ENCODE peak calls at places on chromosomes 13 and 19, in seven cellular contexts. One of them, this sample, is unnamed.

GRCh38 chr19:29263305-29264080 is 50.5 kb upstream of the UQCRFS1 start:
- DNase-seq in WTC11: peak
- DNase-seq in AG09319: no peak
- DNase-seq in GM13977: peak
- DNase-seq in HCT116: no peak
- DNase-seq in activated B cell treated with CpG ODN at 0.5 μM for 24 hours: no peak
- DNase-seq in stomach: peak
- DNase-seq in this sample: no peak

GRCh38 chr19:1575323-1576241 is 7.5 kb upstream of the MEX3D start:
- DNase-seq in AG09319: no peak
- DNase-seq in stomach: no peak
- DNase-seq in HCT116: no peak
- DNase-seq in GM13977: no peak
- DNase-seq in activated B cell treated with CpG ODN at 0.5 μM for 24 hours: no peak
- DNase-seq in WTC11: no peak
- DNase-seq in this sample: no peak

GRCh38 chr13:18995259-18995873 is 186.3 kb downstream of the TUBA3C start:
- DNase-seq in GM13977: no peak
- DNase-seq in AG09319: no peak
- DNase-seq in HCT116: no peak
- DNase-seq in stomach: peak
- DNase-seq in activated B cell treated with CpG ODN at 0.5 μM for 24 hours: no peak
- DNase-seq in WTC11: no peak
- DNase-seq in this sample: no peak

GRCh38 chr19:42115219-42115618 is 17.0 kb downstream of the POU2F2 start:
- DNase-seq in WTC11: no peak
- DNase-seq in HCT116: no peak
- DNase-seq in GM13977: no peak
- DNase-seq in stomach: no peak
- DNase-seq in AG09319: no peak
- DNase-seq in activated B cell treated with CpG ODN at 0.5 μM for 24 hours: no peak
- DNase-seq in this sample: no peak

GRCh38 chr13:27923794-27924528 is 4.2 kb downstream of the PDX1 start:
- DNase-seq in stomach: no peak
- DNase-seq in WTC11: peak
- DNase-seq in GM13977: peak
- DNase-seq in AG09319: no peak
- DNase-seq in activated B cell treated with CpG ODN at 0.5 μM for 24 hours: no peak
- DNase-seq in HCT116: no peak
- DNase-seq in this sample: no peak

GRCh38 chr13:43939149-43939548 is 59.4 kb downstream of the LACC1 start:
- DNase-seq in WTC11: no peak
- DNase-seq in activated B cell treated with CpG ODN at 0.5 μM for 24 hours: no peak
- DNase-seq in HCT116: no peak
- DNase-seq in AG09319: no peak
- DNase-seq in stomach: peak
- DNase-seq in GM13977: no peak
- DNase-seq in this sample: no peak

GRCh38 chr13:113413898-113414282 is 39.4 kb downstream of the ADPRHL1 start:
- DNase-seq in stomach: peak
- DNase-seq in activated B cell treated with CpG ODN at 0.5 μM for 24 hours: no peak
- DNase-seq in AG09319: no peak
- DNase-seq in WTC11: no peak
- DNase-seq in HCT116: no peak
- DNase-seq in GM13977: no peak
- DNase-seq in this sample: no peak

GRCh38 chr13:48551329-48551728 is 18.4 kb upstream of the RCBTB2 start:
- DNase-seq in WTC11: no peak
- DNase-seq in AG09319: no peak
- DNase-seq in HCT116: no peak
- DNase-seq in activated B cell treated with CpG ODN at 0.5 μM for 24 hours: no peak
- DNase-seq in stomach: no peak
- DNase-seq in GM13977: no peak
- DNase-seq in this sample: no peak

GRCh38 chr13:99960663-99961440 is 10.7 kb downstream of the ZIC5 start:
- DNase-seq in GM13977: no peak
- DNase-seq in stomach: peak
- DNase-seq in WTC11: no peak
- DNase-seq in activated B cell treated with CpG ODN at 0.5 μM for 24 hours: no peak
- DNase-seq in AG09319: no peak
- DNase-seq in HCT116: no peak
- DNase-seq in this sample: peak

GRCh38 chr13:99958402-99959126 is 13.0 kb downstream of the ZIC5 start:
- DNase-seq in activated B cell treated with CpG ODN at 0.5 μM for 24 hours: no peak
- DNase-seq in stomach: peak
- DNase-seq in HCT116: no peak
- DNase-seq in WTC11: peak
- DNase-seq in AG09319: no peak
- DNase-seq in GM13977: no peak
- DNase-seq in this sample: no peak

GRCh38 chr13:99959127-99959529 is 12.4 kb downstream of the ZIC5 start:
- DNase-seq in stomach: peak
- DNase-seq in activated B cell treated with CpG ODN at 0.5 μM for 24 hours: no peak
- DNase-seq in GM13977: no peak
- DNase-seq in HCT116: no peak
- DNase-seq in WTC11: no peak
- DNase-seq in AG09319: no peak
- DNase-seq in this sample: no peak

GRCh38 chr13:99961634-99962033 is 9.9 kb downstream of the ZIC5 start:
- DNase-seq in activated B cell treated with CpG ODN at 0.5 μM for 24 hours: no peak
- DNase-seq in AG09319: no peak
- DNase-seq in stomach: peak
- DNase-seq in GM13977: no peak
- DNase-seq in HCT116: no peak
- DNase-seq in WTC11: no peak
- DNase-seq in this sample: no peak

DNA sequence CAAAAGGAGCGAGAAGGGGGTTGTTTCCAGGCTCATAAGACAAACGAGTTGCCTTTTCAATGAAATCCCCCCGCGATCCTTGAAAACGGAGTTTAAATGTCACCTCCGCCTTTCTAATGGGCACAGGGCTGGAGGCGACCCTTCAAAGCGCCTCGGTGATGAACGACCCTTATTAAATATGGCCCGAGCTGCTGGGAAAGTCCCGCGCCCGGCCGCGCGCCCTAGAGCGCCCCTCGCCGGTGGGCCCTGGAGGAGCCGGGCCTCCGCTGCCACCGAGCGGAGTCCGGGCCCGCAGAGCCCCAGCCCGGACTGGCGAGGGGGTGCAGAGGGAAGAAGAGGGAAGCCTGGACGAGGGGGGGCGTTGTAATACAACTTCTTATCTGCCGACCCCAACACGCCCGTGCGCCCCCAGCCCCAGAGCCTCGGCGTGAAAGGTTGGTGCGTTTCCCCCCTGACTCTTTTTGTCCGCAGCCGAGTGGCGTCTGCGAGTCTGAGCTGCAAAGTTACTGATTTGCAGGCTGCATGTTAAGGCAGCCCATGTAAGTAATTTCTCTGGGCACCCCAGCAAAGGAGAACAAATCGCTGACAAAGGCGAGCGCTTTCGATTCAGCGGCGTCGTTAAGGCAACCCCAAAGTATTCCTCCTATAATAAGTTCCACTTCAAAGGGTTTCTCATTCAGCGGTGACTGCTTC is 11.9 kb downstream of the ZIC5 start:
- DNase-seq in stomach: peak
- DNase-seq in WTC11: peak
- DNase-seq in activated B cell treated with CpG ODN at 0.5 μM for 24 hours: no peak
- DNase-seq in HCT116: no peak
- DNase-seq in GM13977: no peak
- DNase-seq in AG09319: no peak
- DNase-seq in this sample: no peak
- TF ChIP-seq CTCF in stomach: no peak
- TF ChIP-seq CTCF in WTC11: no peak
- TF ChIP-seq CTCF in activated B cell treated with CpG ODN at 0.5 μM for 24 hours: no peak
- TF ChIP-seq CTCF in HCT116: no peak
- TF ChIP-seq CTCF in GM13977: peak
- TF ChIP-seq CTCF in AG09319: no peak
- TF ChIP-seq CTCF in this sample: peak

DNA sequence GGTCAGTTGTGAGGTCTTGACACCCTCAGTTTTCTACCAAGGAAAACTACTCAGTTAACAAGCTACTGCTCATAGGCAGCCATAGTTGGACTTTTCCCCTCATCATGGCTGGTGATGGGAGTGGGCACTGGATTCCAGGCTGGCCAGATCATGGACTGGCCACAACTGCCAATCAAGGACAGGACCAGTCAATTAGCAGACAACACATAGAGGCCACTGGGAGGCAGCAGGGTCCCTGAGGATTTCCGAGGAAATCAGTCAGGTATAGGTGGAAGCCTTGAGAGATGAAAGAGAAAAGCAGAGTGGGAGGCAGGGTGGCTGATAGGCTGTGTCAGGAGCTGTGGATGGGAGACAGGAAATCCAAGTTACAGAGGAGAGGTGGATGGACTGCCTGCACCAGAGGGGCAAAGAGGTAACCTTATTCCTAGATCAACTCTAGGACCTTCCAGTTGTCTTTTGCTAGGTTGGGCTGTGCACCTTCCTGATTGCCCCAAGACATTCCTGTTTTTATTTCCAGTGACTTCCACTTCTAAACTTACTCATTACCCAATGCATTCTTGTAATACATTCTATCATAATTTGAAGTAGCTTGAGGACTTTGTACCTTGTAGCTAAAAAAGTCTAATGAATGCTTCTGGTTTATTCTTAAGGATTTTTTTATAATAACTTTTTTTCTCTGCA is 361.8 kb downstream of the KCNRG start:
- DNase-seq in activated B cell treated with CpG ODN at 0.5 μM for 24 hours: no peak
- DNase-seq in AG09319: no peak
- DNase-seq in WTC11: peak
- DNase-seq in GM13977: no peak
- DNase-seq in stomach: no peak
- DNase-seq in HCT116: no peak
- DNase-seq in this sample: no peak
- TF ChIP-seq CTCF in activated B cell treated with CpG ODN at 0.5 μM for 24 hours: no peak
- TF ChIP-seq CTCF in AG09319: no peak
- TF ChIP-seq CTCF in WTC11: no peak
- TF ChIP-seq CTCF in GM13977: no peak
- TF ChIP-seq CTCF in stomach: no peak
- TF ChIP-seq CTCF in HCT116: no peak
- TF ChIP-seq CTCF in this sample: no peak

GRCh38 chr19:11363881-11364280 is 8.6 kb downstream of the PLPPR2 start:
- DNase-seq in stomach: no peak
- DNase-seq in AG09319: no peak
- DNase-seq in WTC11: no peak
- DNase-seq in HCT116: no peak
- DNase-seq in GM13977: no peak
- DNase-seq in activated B cell treated with CpG ODN at 0.5 μM for 24 hours: no peak
- DNase-seq in this sample: no peak

GRCh38 chr19:11361771-11362731 is 6.8 kb downstream of the PLPPR2 start:
- DNase-seq in stomach: no peak
- DNase-seq in AG09319: no peak
- DNase-seq in WTC11: peak
- DNase-seq in activated B cell treated with CpG ODN at 0.5 μM for 24 hours: no peak
- DNase-seq in HCT116: no peak
- DNase-seq in GM13977: no peak
- DNase-seq in this sample: no peak

GRCh38 chr19:11359421-11359820 is 4.2 kb downstream of the PLPPR2 start:
- DNase-seq in AG09319: no peak
- DNase-seq in activated B cell treated with CpG ODN at 0.5 μM for 24 hours: no peak
- DNase-seq in HCT116: no peak
- DNase-seq in WTC11: no peak
- DNase-seq in stomach: no peak
- DNase-seq in GM13977: no peak
- DNase-seq in this sample: no peak

GRCh38 chr19:11364296-11364904 is 9.2 kb downstream of the PLPPR2 start:
- DNase-seq in WTC11: no peak
- DNase-seq in AG09319: no peak
- DNase-seq in activated B cell treated with CpG ODN at 0.5 μM for 24 hours: no peak
- DNase-seq in HCT116: no peak
- DNase-seq in stomach: no peak
- DNase-seq in GM13977: no peak
- DNase-seq in this sample: no peak

GRCh38 chr19:11361037-11361770 is 6.0 kb downstream of the PLPPR2 start:
- DNase-seq in HCT116: no peak
- DNase-seq in GM13977: no peak
- DNase-seq in WTC11: peak
- DNase-seq in stomach: peak
- DNase-seq in AG09319: no peak
- DNase-seq in activated B cell treated with CpG ODN at 0.5 μM for 24 hours: no peak
- DNase-seq in this sample: no peak
- TF ChIP-seq CTCF in HCT116: no peak
- TF ChIP-seq CTCF in GM13977: no peak
- TF ChIP-seq CTCF in WTC11: no peak
- TF ChIP-seq CTCF in stomach: no peak
- TF ChIP-seq CTCF in AG09319: no peak
- TF ChIP-seq CTCF in activated B cell treated with CpG ODN at 0.5 μM for 24 hours: no peak
- TF ChIP-seq CTCF in this sample: peak

GRCh38 chr13:39603424-39603947 is 493 bp upstream of the LHFPL6 start:
- DNase-seq in HCT116: no peak
- DNase-seq in GM13977: no peak
- DNase-seq in AG09319: no peak
- DNase-seq in WTC11: peak
- DNase-seq in activated B cell treated with CpG ODN at 0.5 μM for 24 hours: no peak
- DNase-seq in stomach: no peak
- DNase-seq in this sample: no peak

GRCh38 chr13:39601636-39602035 is 1.4 kb downstream of the LHFPL6 start:
- DNase-seq in HCT116: no peak
- DNase-seq in GM13977: no peak
- DNase-seq in stomach: no peak
- DNase-seq in activated B cell treated with CpG ODN at 0.5 μM for 24 hours: no peak
- DNase-seq in AG09319: no peak
- DNase-seq in WTC11: no peak
- DNase-seq in this sample: no peak

GRCh38 chr13:39602277-39602613 is 748 bp downstream of the LHFPL6 start:
- DNase-seq in stomach: no peak
- DNase-seq in WTC11: no peak
- DNase-seq in AG09319: no peak
- DNase-seq in GM13977: peak
- DNase-seq in HCT116: no peak
- DNase-seq in activated B cell treated with CpG ODN at 0.5 μM for 24 hours: no peak
- DNase-seq in this sample: no peak

GRCh38 chr13:39604736-39605135 is 1.7 kb upstream of the LHFPL6 start:
- DNase-seq in AG09319: no peak
- DNase-seq in HCT116: no peak
- DNase-seq in GM13977: no peak
- DNase-seq in WTC11: no peak
- DNase-seq in activated B cell treated with CpG ODN at 0.5 μM for 24 hours: no peak
- DNase-seq in stomach: no peak
- DNase-seq in this sample: no peak

DNA sequence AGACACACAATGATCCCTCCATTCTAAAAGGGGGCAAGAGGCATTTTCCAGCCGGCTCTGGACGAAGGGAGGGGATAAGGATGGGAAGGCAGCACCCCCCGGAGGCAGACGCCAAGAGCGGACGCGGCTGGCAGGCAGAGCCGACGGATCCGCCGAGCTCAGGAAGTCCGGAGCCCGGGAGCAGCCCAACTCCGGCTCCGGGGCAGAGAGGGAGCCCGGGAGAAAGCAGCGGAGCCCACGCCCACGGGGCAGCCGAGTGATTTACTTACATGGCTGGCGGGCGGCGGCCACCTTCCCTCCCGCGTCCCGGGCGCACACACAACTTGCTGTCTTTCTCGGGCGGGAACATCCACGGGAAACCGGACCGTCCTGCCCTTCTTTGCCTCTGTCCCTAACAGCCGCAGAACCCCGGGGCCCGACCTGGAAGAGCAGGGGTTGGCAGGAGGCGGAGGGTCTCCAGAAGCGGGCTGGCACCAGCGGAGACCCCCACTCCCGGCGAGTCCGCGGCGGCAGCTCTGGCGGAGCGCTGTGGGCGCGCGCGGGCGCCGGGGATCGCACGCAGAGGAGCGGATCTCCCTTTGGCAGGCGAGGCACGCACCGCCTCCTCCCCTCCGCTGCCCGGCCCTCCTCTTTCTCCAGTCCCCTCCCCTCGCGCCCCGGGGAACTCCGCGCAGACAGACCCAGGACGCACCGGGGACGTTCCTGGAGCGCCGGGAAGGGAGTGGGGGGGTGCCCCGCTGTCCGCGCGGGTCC is at the start of gene LHFPL6:
- DNase-seq in WTC11: peak
- DNase-seq in stomach: peak
- DNase-seq in GM13977: peak
- DNase-seq in AG09319: peak
- DNase-seq in activated B cell treated with CpG ODN at 0.5 μM for 24 hours: peak
- DNase-seq in HCT116: no peak
- DNase-seq in this sample: peak
- TF ChIP-seq CTCF in WTC11: no peak
- TF ChIP-seq CTCF in stomach: no peak
- TF ChIP-seq CTCF in GM13977: peak
- TF ChIP-seq CTCF in AG09319: peak
- TF ChIP-seq CTCF in activated B cell treated with CpG ODN at 0.5 μM for 24 hours: no peak
- TF ChIP-seq CTCF in HCT116: no peak
- TF ChIP-seq CTCF in this sample: peak